ENCODE peak calls at places on chromosomes 3 and 15, in nine cellular contexts. K is T-helper 1 cell; I is NCI-H1105; J is gastrocnemius medialis; Q is mammary epithelial cell; G is B cell; N is stimulated activated CD4-positive, alpha-beta T cell treated with anti-CD3 and anti-CD28 coated beads, Interleukin-12 subunit alpha, Interleukin-12 subunit beta, amount 100 ng/mL, for 48 hours; Y is heart left ventricle; A is amniotic stem cell. C is an unnamed sample.

GRCh38 chr3:129016366-129016724 is 15.2 kb downstream of the EFCC1 start:
- DNase-seq in Q (no peak), I (peak), Y (no peak), N (peak), K (peak), A (no peak), G (peak), J (no peak), C (no peak)

GRCh38 chr3:51937014-51937413 is 4.7 kb downstream of the RRP9 start:
- DNase-seq in N (no peak), J (no peak), Y (no peak), Q (no peak), G (no peak), K (no peak), A (no peak), I (no peak), C (no peak)

GRCh38 chr3:156693166-156693565 is 18.8 kb downstream of the TIPARP start:
- DNase-seq in K (no peak), G (no peak), N (no peak), J (no peak), I (no peak), A (no peak), Q (peak), Y (no peak), C (no peak)

GRCh38 chr3:99954914-99955644 is 137.4 kb downstream of the CMSS1 start:
- DNase-seq in J (no peak), N (no peak), Q (no peak), K (no peak), G (no peak), I (no peak), A (no peak), Y (no peak), C (no peak)

GRCh38 chr15:93109370-93110105 is 20.5 kb upstream of the RGMA start:
- DNase-seq in A (no peak), I (no peak), J (no peak), K (no peak), N (no peak), Q (no peak), Y (no peak), G (no peak), C (no peak)

GRCh38 chr3:25426408-25426807 is 1.7 kb upstream of the RARB start:
- DNase-seq in J (no peak), K (no peak), N (no peak), G (no peak), A (no peak), I (no peak), Y (peak), Q (peak), C (no peak)

GRCh38 chr3:148953094-148953493 is 38.2 kb upstream of the GYG1 start:
- DNase-seq in K (no peak), I (no peak), J (no peak), A (no peak), N (no peak), Y (no peak), Q (no peak), G (no peak), C (no peak)

GRCh38 chr15:99100245-99101173 is 4.4 kb upstream of the SYNM start:
- DNase-seq in N (no peak), A (peak), I (peak), J (peak), Q (peak), K (peak), G (peak), Y (peak), C (no peak)

GRCh38 chr3:71207632-71208031 is 375.9 kb downstream of the FOXP1 start:
- DNase-seq in A (no peak), K (no peak), J (no peak), G (no peak), Y (no peak), Q (no peak), N (no peak), I (no peak), C (no peak)

GRCh38 chr3:96813820-96814580 is 394 bp upstream of the EPHA6 start:
- DNase-seq in A (peak), Y (peak), I (peak), G (peak), K (peak), Q (peak), N (no peak), J (no peak), C (no peak)

GRCh38 chr3:31305324-31305723 is 227.4 kb upstream of the STT3B start:
- DNase-seq in K (no peak), I (no peak), A (no peak), G (no peak), J (no peak), Q (no peak), Y (no peak), N (no peak), C (no peak)

GRCh38 chr15:39564972-39565665 is 15.8 kb upstream of the THBS1 start:
- DNase-seq in K (no peak), Q (no peak), N (no peak), I (no peak), Y (no peak), G (no peak), J (no peak), A (no peak), C (no peak)

GRCh38 chr3:116018651-116019050 is 395.3 kb downstream of the GAP43 start:
- DNase-seq in Y (no peak), A (no peak), N (no peak), J (no peak), K (no peak), G (no peak), Q (peak), I (no peak), C (no peak)

GRCh38 chr3:75737831-75738493 is 47.4 kb downstream of the ZNF717 start:
- DNase-seq in K (no peak), N (no peak), A (no peak), I (no peak), Y (no peak), J (no peak), Q (peak), G (no peak), C (no peak)

GRCh38 chr15:72189250-72189902 is 8.2 kb downstream of the GRAMD2A start:
- DNase-seq in Q (no peak), G (no peak), A (no peak), K (no peak), Y (no peak), N (no peak), I (no peak), J (no peak), C (no peak)

GRCh38 chr15:74444106-74445062 is 10.6 kb upstream of the SEMA7A start:
- DNase-seq in N (no peak), J (no peak), A (no peak), I (no peak), Q (no peak), G (no peak), Y (no peak), K (no peak), C (no peak)

GRCh38 chr3:133376805-133377204 is 23.1 kb upstream of the BFSP2 start:
- DNase-seq in N (no peak), Y (no peak), Q (no peak), G (no peak), A (no peak), J (no peak), K (no peak), I (no peak), C (no peak)

GRCh38 chr15:63088532-63089245 is 33.0 kb upstream of the LACTB start:
- DNase-seq in N (no peak), Y (no peak), A (no peak), K (no peak), J (no peak), G (no peak), I (no peak), Q (no peak), C (no peak)

GRCh38 chr3:5122741-5123706 is 932 bp downstream of the ARL8B start:
- DNase-seq in N (no peak), K (peak), Q (peak), J (peak), A (peak), Y (peak), G (peak), I (no peak), C (no peak)

GRCh38 chr3:24683090-24683489 is 188.4 kb upstream of the THRB start:
- DNase-seq in I (no peak), Y (no peak), K (no peak), Q (peak), G (no peak), A (no peak), N (no peak), J (no peak), C (no peak)

GRCh38 chr15:84797212-84797611 is 19.9 kb upstream of the ALPK3 start:
- DNase-seq in A (peak), I (no peak), G (no peak), J (no peak), Q (peak), Y (no peak), N (no peak), K (no peak), C (no peak)

GRCh38 chr3:12944849-12945248 is 103.5 kb upstream of the RPL32 start:
- DNase-seq in A (no peak), G (no peak), Q (no peak), J (no peak), I (no peak), N (no peak), Y (no peak), K (no peak), C (no peak)

GRCh38 chr15:94287794-94288246 is 56.5 kb downstream of the MCTP2 start:
- DNase-seq in K (peak), A (no peak), G (peak), Q (no peak), I (no peak), N (peak), J (no peak), Y (no peak), C (peak)

GRCh38 chr3:134311693-134312071 is 61.0 kb upstream of the RYK start:
- DNase-seq in Y (no peak), Q (no peak), G (no peak), K (no peak), N (no peak), I (no peak), J (no peak), A (no peak), C (no peak)

GRCh38 chr15:94683912-94684311 is 452.6 kb downstream of the MCTP2 start:
- DNase-seq in J (no peak), N (no peak), Y (no peak), I (no peak), G (no peak), Q (no peak), A (no peak), K (no peak), C (no peak)

GRCh38 chr15:66912001-66912400 is 153.4 kb upstream of the SMAD3 start:
- DNase-seq in Y (peak), A (no peak), K (peak), Q (no peak), N (no peak), I (no peak), J (no peak), G (no peak), C (no peak)

GRCh38 chr15:68528891-68529290 is 49.9 kb upstream of the CORO2B start:
- DNase-seq in Q (peak), A (no peak), K (no peak), G (no peak), N (no peak), J (no peak), Y (no peak), I (no peak), C (no peak)

GRCh38 chr3:108518895-108519294 is 8.5 kb upstream of the MYH15 start:
- DNase-seq in I (no peak), N (no peak), Y (no peak), J (no peak), Q (peak), K (no peak), G (no peak), A (no peak), C (no peak)

GRCh38 chr3:68936855-68937254 is 4.5 kb upstream of the TAFA4 start:
- DNase-seq in I (no peak), Y (no peak), J (no peak), Q (no peak), K (no peak), N (no peak), A (no peak), G (no peak), C (no peak)

GRCh38 chr15:60301024-60301423 is 96.8 kb downstream of the ANXA2 start:
- DNase-seq in J (no peak), K (no peak), G (no peak), A (no peak), Q (no peak), N (no peak), I (no peak), Y (no peak), C (no peak)

GRCh38 chr3:160134964-160135363 is 90.3 kb upstream of the C3orf80 start:
- DNase-seq in Y (no peak), K (no peak), A (no peak), I (no peak), G (no peak), Q (peak), J (no peak), N (no peak), C (no peak)

GRCh38 chr15:48667701-48668100 is 22.2 kb upstream of the FBN1 start:
- DNase-seq in I (no peak), G (no peak), Y (no peak), J (no peak), K (no peak), N (no peak), Q (no peak), A (no peak), C (no peak)

GRCh38 chr3:78659386-78659987 is 1108.3 kb downstream of the ROBO1 start:
- DNase-seq in K (peak), N (no peak), G (no peak), A (no peak), I (no peak), Y (no peak), J (no peak), Q (no peak), C (no peak)

GRCh38 chr3:154971771-154972326 is 108.3 kb upstream of the MME start:
- DNase-seq in K (no peak), Y (no peak), Q (peak), I (no peak), J (no peak), N (no peak), G (no peak), A (no peak), C (no peak)